ENCODE peak calls at places on chromosomes 16 and 17, in five cellular contexts. S is K562, D is A549, M is stomach, T is tibial nerve. R is an unnamed sample.

GRCh38 chr16:47060596-47060995 is 83.1 kb downstream of the NETO2 start:
- DNase-seq in T (no peak), S (no peak), M (no peak), D (no peak), R (no peak)

GRCh38 chr17:48002920-48003685 is 32.2 kb downstream of the CDK5RAP3 start:
- DNase-seq in T (no peak), M (no peak), S (no peak), D (no peak), R (no peak)

GRCh38 chr16:49352923-49353322 is 20.7 kb upstream of the C16orf78 start:
- DNase-seq in D (peak; percentile 23), S (peak; percentile 18), M (no peak), T (no peak), R (no peak)

GRCh38 chr16:55039931-55040330 is 109.3 kb downstream of the IRX5 start:
- DNase-seq in S (no peak), M (no peak), T (no peak), D (no peak), R (no peak)

GRCh38 chr17:59331929-59332889 is 754 bp downstream of the YPEL2 start:
- DNase-seq in S (peak; percentile 14), T (no peak), M (peak; percentile 57), D (no peak), R (no peak)

GRCh38 chr16:27781195-27781524 is 231.2 kb downstream of the KATNIP start:
- DNase-seq in S (no peak), T (no peak), M (no peak), D (no peak), R (no peak)

GRCh38 chr16:58102665-58103427 is 26.3 kb downstream of the CFAP20 start:
- DNase-seq in S (no peak), D (no peak), T (no peak), M (no peak), R (no peak)

GRCh38 chr17:77736207-77736600 is 222.3 kb upstream of the TNRC6C start:
- DNase-seq in S (no peak), M (no peak), T (no peak), D (no peak), R (peak; percentile 82)

GRCh38 chr16:12455287-12455798 is 348.3 kb downstream of the CPPED1 start:
- DNase-seq in T (no peak), M (peak; percentile 61), S (peak; percentile 65), D (peak; percentile 62), R (no peak)

GRCh38 chr17:29649359-29649758 is 26.6 kb upstream of the CORO6 start:
- DNase-seq in T (no peak), M (no peak), D (no peak), S (peak; percentile 52), R (no peak)

GRCh38 chr16:85665373-85665740 is 23.4 kb downstream of the GINS2 start:
- DNase-seq in T (no peak), S (no peak), M (no peak), D (no peak), R (no peak)

GRCh38 chr17:57458718-57459285 is 202.5 kb downstream of the MSI2 start:
- DNase-seq in M (no peak), S (no peak), D (no peak), T (no peak), R (no peak)

GRCh38 chr16:8572919-8573724 is 17.2 kb downstream of the TMEM114 start:
- DNase-seq in M (no peak), D (peak; percentile 53), S (peak; percentile 47), T (no peak), R (no peak)

GRCh38 chr17:40122466-40122943 is 734 bp downstream of the MSL1 start:
- DNase-seq in M (no peak), T (no peak), D (peak; percentile 62), S (peak; percentile 55), R (no peak)

GRCh38 chr17:58006563-58006923 is 503 bp downstream of the SRSF1 start:
- DNase-seq in M (peak; percentile 73), T (peak; percentile 56), D (peak; percentile 87), S (peak; percentile 90), R (peak; percentile 95)

GRCh38 chr16:56910654-56911539 is 21.0 kb upstream of the HERPUD1 start:
- DNase-seq in D (no peak), S (no peak), M (no peak), T (no peak), R (no peak)

GRCh38 chr17:57357392-57357784 is 101.1 kb downstream of the MSI2 start:
- DNase-seq in T (no peak), M (peak; percentile 91), S (no peak), D (no peak), R (no peak)

GRCh38 chr17:37458805-37459204 is 30.9 kb upstream of the DUSP14 start:
- DNase-seq in S (no peak), D (peak; percentile 44), T (no peak), M (no peak), R (no peak)

GRCh38 chr17:47820023-47820789 is 1.4 kb downstream of the OSBPL7 start:
- DNase-seq in M (peak; percentile 81), T (no peak), S (peak; percentile 69), D (peak; percentile 25), R (no peak)

GRCh38 chr16:80324371-80324770 is 216.4 kb upstream of the DYNLRB2 start:
- DNase-seq in S (no peak), D (no peak), M (no peak), T (no peak), R (no peak)

GRCh38 chr16:67537636-67538591 is 9.3 kb downstream of the RIPOR1 start:
- DNase-seq in S (no peak), T (no peak), M (peak; percentile 58), D (no peak), R (no peak)

GRCh38 chr16:50298075-50298460 is 31.7 kb downstream of the ADCY7 start:
- DNase-seq in D (no peak), T (no peak), M (no peak), S (no peak), R (no peak)

GRCh38 chr17:34723875-34724274 is 144.5 kb downstream of the TMEM132E start:
- DNase-seq in S (no peak), D (no peak), M (no peak), T (no peak), R (no peak)
- TF ChIP-seq EP300 in S (no peak), D (no peak), M (no peak), T (no peak), R (no peak)

GRCh38 chr17:74671031-74671771 is 41.5 kb downstream of the CD300LF start:
- DNase-seq in M (peak; percentile 64), D (peak; percentile 80), T (peak; percentile 38), S (peak; percentile 69), R (no peak)
- TF ChIP-seq EP300 in M (no peak), D (no peak), T (peak; percentile 33), S (no peak), R (no peak)

DNA sequence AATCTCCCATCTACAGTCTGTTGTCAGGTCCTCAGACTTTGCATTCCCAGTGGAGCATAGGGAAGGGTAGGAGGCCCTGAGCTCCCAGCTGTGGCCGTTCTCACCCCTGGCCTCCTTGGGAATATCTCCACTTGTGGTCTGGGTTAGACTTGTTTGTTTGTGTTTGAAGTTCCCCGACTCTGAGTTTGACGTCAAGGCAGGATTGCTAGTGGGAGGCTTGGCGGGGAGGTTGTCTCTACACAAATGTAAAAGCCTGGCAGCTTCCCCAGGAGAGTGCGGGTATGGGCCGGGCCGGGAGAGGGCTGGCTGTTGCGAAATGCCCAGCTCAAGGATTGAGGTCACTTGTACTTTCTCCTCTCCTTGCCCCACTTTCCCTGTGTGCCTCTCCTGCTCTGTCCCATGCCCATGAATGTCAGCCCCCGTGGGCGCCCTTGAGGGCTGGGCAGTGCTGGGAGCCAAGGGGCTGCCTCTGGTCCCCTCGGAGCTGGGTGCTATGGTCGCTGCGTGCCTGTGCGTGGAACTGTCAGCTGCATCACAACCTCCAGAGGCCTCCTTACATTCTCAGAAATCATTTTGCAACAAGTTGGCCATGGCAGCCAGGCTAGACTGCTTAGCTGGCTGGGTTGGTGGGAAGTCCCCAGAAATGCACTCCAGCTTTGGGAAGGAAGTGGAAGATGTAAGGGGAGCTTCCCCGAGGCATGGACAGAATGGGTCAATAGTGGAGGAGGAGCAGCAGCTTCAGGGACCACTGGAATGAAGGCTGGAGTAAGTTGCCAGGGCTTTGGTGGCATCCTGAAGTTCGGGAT is 84.3 kb downstream of the KSR1 start:
- DNase-seq in S (no peak), M (peak; percentile 92), D (peak; percentile 97), T (peak; percentile 49), R (peak; percentile 93)
- TF ChIP-seq EP300 in S (no peak), M (peak; percentile 60), D (peak; percentile 93), T (peak; percentile 87), R (no peak)

DNA sequence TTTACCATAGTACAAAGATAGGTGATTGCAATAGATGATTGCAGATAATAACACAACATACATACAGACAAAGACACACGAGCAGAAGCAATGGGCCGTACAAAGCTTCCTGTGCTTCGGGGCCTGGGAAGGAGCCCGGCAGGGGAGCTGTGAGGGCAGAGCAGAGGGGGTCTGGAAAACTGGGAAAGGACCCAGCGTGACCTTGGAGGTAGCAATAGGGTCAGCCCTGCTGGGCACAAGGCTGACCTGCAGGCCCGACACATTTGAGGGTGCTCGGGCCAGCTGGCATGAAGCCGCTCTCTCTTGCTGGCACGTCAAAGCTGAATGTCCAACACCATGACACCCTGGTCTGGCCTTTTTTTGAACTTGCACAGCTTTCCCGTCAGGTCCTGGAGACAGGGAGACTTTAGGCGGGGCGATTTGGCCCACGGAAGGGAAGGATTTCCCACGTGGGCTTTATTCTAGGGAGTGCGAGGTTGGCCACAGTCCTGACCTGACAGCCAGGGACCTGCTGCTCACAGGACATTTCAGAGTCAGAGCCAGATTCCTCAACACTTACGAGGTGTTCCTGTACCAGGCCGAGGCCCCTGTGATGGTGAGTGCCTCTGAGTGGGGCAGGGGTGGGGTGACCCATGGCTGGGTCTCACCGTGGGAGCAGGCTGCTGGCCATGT is 83.2 kb downstream of the NTN1 start:
- DNase-seq in T (no peak), S (no peak), M (no peak), D (no peak), R (no peak)
- TF ChIP-seq EP300 in T (no peak), S (no peak), M (peak; percentile 51), D (no peak), R (peak; percentile 74)

GRCh38 chr17:41864498-41864836 is 756 bp downstream of the KLHL11 start:
- DNase-seq in M (no peak), T (no peak), S (no peak), D (no peak), R (no peak)

GRCh38 chr17:41863074-41863843 is 2.0 kb downstream of the KLHL11 start:
- DNase-seq in T (no peak), D (no peak), M (no peak), S (no peak), R (no peak)

GRCh38 chr17:41864837-41865595 is at the start of gene KLHL11:
- DNase-seq in D (peak; percentile 93), T (peak; percentile 79), M (peak; percentile 92), S (peak; percentile 95), R (peak; percentile 93)

GRCh38 chr17:41865596-41865893 is 322 bp upstream of the KLHL11 start:
- DNase-seq in T (no peak), D (no peak), S (no peak), M (no peak), R (no peak)

GRCh38 chr17:41860254-41860931 is 4.8 kb downstream of the KLHL11 start:
- DNase-seq in D (no peak), M (no peak), T (no peak), S (no peak), R (no peak)
- TF ChIP-seq EP300 in D (no peak), M (no peak), T (no peak), S (no peak), R (no peak)